ENCODE peak calls at places on chromosomes 16 and 17, in seven cellular contexts. Z is upper lobe of left lung; J is activated CD4-positive, alpha-beta T cell treated with anti-CD3 and anti-CD28 coated beads, Interleukin-2, amount 50 U/mL, for 48 hours; W is CD8-positive, alpha-beta memory T cell; V is mucosa of descending colon; D is HEK293T; Y is kidney. C is an unnamed sample.

GRCh38 chr17:28406478-28406824 is 439 bp upstream of the SLC46A1 start:
- DNase-seq in V (no peak), J (no peak), Y (no peak), Z (no peak), D (no peak), W (no peak), C (no peak)

GRCh38 chr17:68033636-68034451 is 1.7 kb upstream of the KPNA2 start:
- DNase-seq in D (peak), J (no peak), W (no peak), Z (no peak), V (no peak), Y (no peak), C (no peak)

GRCh38 chr17:64004903-64005733 is 7.0 kb downstream of the PRR29 start:
- DNase-seq in Y (no peak), Z (no peak), W (no peak), V (no peak), D (no peak), J (no peak), C (no peak)

GRCh38 chr16:31201511-31202401 is 804 bp downstream of the PYCARD start:
- DNase-seq in Y (no peak), D (no peak), V (peak), J (no peak), Z (peak), W (peak), C (no peak)

GRCh38 chr17:21218831-21219380 is 4.9 kb upstream of the TMEM11 start:
- DNase-seq in Z (no peak), J (no peak), D (no peak), V (no peak), W (no peak), Y (no peak), C (no peak)

GRCh38 chr17:45950888-45951287 is 48.2 kb upstream of the STH start:
- DNase-seq in D (no peak), J (no peak), Z (no peak), W (no peak), V (no peak), Y (no peak), C (no peak)

GRCh38 chr17:69870091-69870530 is 204.9 kb upstream of the KCNJ16 start:
- DNase-seq in V (no peak), Z (no peak), J (no peak), D (no peak), W (no peak), Y (peak), C (peak)

GRCh38 chr17:39737761-39738567 is at the start of gene GRB7:
- DNase-seq in Z (peak), Y (peak), D (no peak), W (no peak), J (no peak), V (peak), C (no peak)

GRCh38 chr17:56908061-56908542 is 5.7 kb downstream of the TRIM25 start:
- DNase-seq in Z (peak), J (peak), Y (no peak), V (peak), D (no peak), W (no peak), C (peak)

GRCh38 chr16:47888142-47888541 is 267.7 kb downstream of the ABCC12 start:
- DNase-seq in V (no peak), Z (peak), W (no peak), J (no peak), Y (no peak), D (no peak), C (no peak)

C was measured in GM06990.